ENCODE peak calls at places on chromosomes 12 and 14, in four cellular contexts. E is hepatocyte, L is GM23248, V is tibial artery. M is an unnamed sample.

GRCh38 chr12:111638576-111638975 is 39.5 kb upstream of the ATXN2 start:
- DNase-seq in V (no peak), L (no peak), E (no peak), M (no peak)

GRCh38 chr14:51603495-51603894 is 48.2 kb upstream of the FRMD6 start:
- DNase-seq in V (no peak), E (peak; percentile 13), L (peak; percentile 71), M (no peak)

GRCh38 chr14:65255583-65256443 is 153.5 kb upstream of the MAX start:
- DNase-seq in L (no peak), E (peak; percentile 90), V (no peak), M (peak; percentile 68)

GRCh38 chr12:109893250-109893995 is 6.7 kb upstream of the TCHP start:
- DNase-seq in V (no peak), L (no peak), E (no peak), M (no peak)

GRCh38 chr14:97177635-97178034 is 380.5 kb downstream of the VRK1 start:
- DNase-seq in V (no peak), L (peak; percentile 2), E (no peak), M (no peak)

GRCh38 chr12:98418357-98419075 is 96.9 kb upstream of the TMPO start:
- DNase-seq in V (peak; percentile 96), L (peak; percentile 99), E (peak; percentile 85), M (peak; percentile 82)

GRCh38 chr14:57390806-57391562 is 598 bp downstream of the NAA30 start:
- DNase-seq in V (peak; percentile 77), E (peak; percentile 57), L (peak; percentile 71), M (no peak)

GRCh38 chr14:78143489-78144145 is 26.6 kb upstream of the NRXN3 start:
- DNase-seq in E (no peak), V (no peak), L (peak; percentile 45), M (peak; percentile 56)

GRCh38 chr12:47277972-47278448 is 198.3 kb upstream of the AMIGO2 start:
- DNase-seq in E (peak; percentile 49), V (no peak), L (peak; percentile 99), M (peak; percentile 91)

GRCh38 chr14:81366259-81366658 is 33.9 kb downstream of the STON2 start:
- DNase-seq in L (peak; percentile 1), V (no peak), E (peak; percentile 32), M (peak; percentile 36)

GRCh38 chr14:100554696-100555320 is 32.4 kb downstream of the BEGAIN start:
- DNase-seq in V (no peak), E (no peak), L (no peak), M (no peak)

GRCh38 chr14:72781476-72782181 is 112.3 kb downstream of the DPF3 start:
- DNase-seq in E (peak; percentile 24), V (no peak), L (peak; percentile 83), M (no peak)

GRCh38 chr12:89552376-89552775 is 26.5 kb upstream of the POC1B start:
- DNase-seq in V (no peak), E (no peak), L (peak; percentile 36), M (no peak)

GRCh38 chr14:74636424-74637183 is 24.6 kb upstream of the LTBP2 start:
- DNase-seq in L (peak; percentile 48), E (no peak), V (no peak), M (no peak)

GRCh38 chr12:3470296-3470695 is 20.7 kb upstream of the PRMT8 start:
- DNase-seq in V (no peak), L (no peak), E (no peak), M (no peak)

GRCh38 chr14:73786942-73787759 is 64.5 kb upstream of the PTGR2 start:
- DNase-seq in V (peak; percentile 85), E (peak; percentile 79), L (peak; percentile 76), M (no peak)

GRCh38 chr12:110234197-110235154 is 46.6 kb upstream of the ATP2A2 start:
- DNase-seq in V (no peak), L (peak; percentile 53), E (no peak), M (no peak)

GRCh38 chr14:34539407-34540180 is at the start of gene EAPP:
- DNase-seq in E (peak; percentile 99), V (peak; percentile 99), L (peak; percentile 99), M (peak; percentile 91)

GRCh38 chr12:49706351-49707126 is 666 bp downstream of the FMNL3 start:
- DNase-seq in L (peak; percentile 65), V (peak; percentile 79), E (peak; percentile 42), M (no peak)

GRCh38 chr12:69821032-69821431 is 4.0 kb upstream of the MYRFL start:
- DNase-seq in L (no peak), V (no peak), E (no peak), M (no peak)

GRCh38 chr14:32805979-32806378 is 132.7 kb upstream of the NPAS3 start:
- DNase-seq in V (no peak), E (no peak), L (no peak), M (no peak)

GRCh38 chr12:5535531-5535930 is 103.6 kb downstream of the NTF3 start:
- DNase-seq in L (peak; percentile 7), V (no peak), E (no peak), M (no peak)

GRCh38 chr12:6328945-6329692 is 12.8 kb downstream of the TNFRSF1A start:
- DNase-seq in L (no peak), V (no peak), E (no peak), M (no peak)

GRCh38 chr14:23727566-23728335 is 91.6 kb downstream of the DHRS2 start:
- DNase-seq in L (peak; percentile 75), E (peak; percentile 50), V (no peak), M (peak; percentile 24)

GRCh38 chr14:103725739-103726395 is 10.3 kb downstream of the ZFYVE21 start:
- DNase-seq in V (no peak), L (no peak), E (no peak), M (no peak)

GRCh38 chr12:119208626-119209061 is 29.9 kb downstream of the HSPB8 start:
- DNase-seq in V (peak; percentile 86), E (peak; percentile 84), L (peak; percentile 83), M (peak; percentile 73)

GRCh38 chr14:56117765-56118610 is at the start of gene PELI2:
- DNase-seq in L (peak; percentile 86), E (peak; percentile 88), V (peak; percentile 89), M (no peak)

GRCh38 chr12:124730455-124730932 is 133.2 kb downstream of the SCARB1 start:
- DNase-seq in L (peak; percentile 42), V (no peak), E (peak; percentile 45), M (no peak)

GRCh38 chr12:93957870-93958269 is 190.5 kb upstream of the PLXNC1 start:
- DNase-seq in E (no peak), L (peak; percentile 78), V (no peak), M (no peak)

GRCh38 chr12:106064622-106065021 is 74.1 kb downstream of the NUAK1 start:
- DNase-seq in V (no peak), L (no peak), E (no peak), M (no peak)
- H3K27ac ChIP-seq in V (no peak overlapping the region), L (no peak overlapping the region), E (no peak overlapping the region), M (no peak overlapping the region)

GRCh38 chr12:96198970-96199369 is 4.8 kb downstream of the ELK3 start:
- DNase-seq in L (peak; percentile 96), E (no peak), V (no peak), M (peak; percentile 85)

GRCh38 chr12:96196781-96197180 is 2.6 kb downstream of the ELK3 start:
- DNase-seq in E (no peak), L (peak; percentile 62), V (no peak), M (no peak)

GRCh38 chr12:96195845-96196451 is 1.8 kb downstream of the ELK3 start:
- DNase-seq in V (no peak), L (peak; percentile 81), E (peak; percentile 63), M (no peak)

GRCh38 chr12:96199465-96199864 is 5.3 kb downstream of the ELK3 start:
- DNase-seq in L (no peak), E (no peak), V (no peak), M (no peak)

GRCh38 chr12:96197503-96198272 is 3.5 kb downstream of the ELK3 start:
- DNase-seq in E (no peak), L (peak; percentile 96), V (no peak), M (peak; percentile 96)
- H3K27ac ChIP-seq in E (peak overlapping the region; percentile 92), L (peak overlapping the region; percentile 96), V (peak overlapping the region; percentile 65), M (peak overlapping the region; percentile 99)

DNA sequence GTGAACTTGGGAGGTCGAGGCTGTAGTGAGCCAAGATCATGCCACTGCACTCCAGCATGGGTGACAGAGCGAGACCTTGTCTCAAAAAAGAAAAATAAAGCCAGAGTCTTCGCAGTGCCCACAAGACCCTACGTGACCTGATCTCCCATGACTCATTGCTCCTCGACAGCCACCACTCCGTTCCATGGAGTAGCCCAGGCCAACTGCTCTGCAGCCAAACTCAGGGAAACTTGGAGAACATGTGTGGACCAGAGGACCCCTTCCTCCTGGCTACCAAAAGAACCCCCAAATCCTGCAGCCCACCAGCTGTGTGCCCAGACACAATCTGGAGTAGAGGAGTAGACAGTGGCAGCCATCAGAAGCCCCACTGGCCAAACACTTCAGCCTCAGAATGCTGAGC is 32.1 kb upstream of the PPP2R5C start:
- DNase-seq in V (no peak), L (no peak), E (no peak), M (no peak)
- H3K27ac ChIP-seq in V (no peak overlapping the region), L (no peak overlapping the region), E (no peak overlapping the region), M (no peak overlapping the region)

GRCh38 chr12:16608346-16608745 is 2.4 kb upstream of the LMO3 start:
- DNase-seq in V (no peak), L (no peak), E (no peak), M (no peak)
- H3K27ac ChIP-seq in V (peak overlapping the region; percentile 65), L (no peak overlapping the region), E (no peak overlapping the region), M (no peak overlapping the region)

DNA sequence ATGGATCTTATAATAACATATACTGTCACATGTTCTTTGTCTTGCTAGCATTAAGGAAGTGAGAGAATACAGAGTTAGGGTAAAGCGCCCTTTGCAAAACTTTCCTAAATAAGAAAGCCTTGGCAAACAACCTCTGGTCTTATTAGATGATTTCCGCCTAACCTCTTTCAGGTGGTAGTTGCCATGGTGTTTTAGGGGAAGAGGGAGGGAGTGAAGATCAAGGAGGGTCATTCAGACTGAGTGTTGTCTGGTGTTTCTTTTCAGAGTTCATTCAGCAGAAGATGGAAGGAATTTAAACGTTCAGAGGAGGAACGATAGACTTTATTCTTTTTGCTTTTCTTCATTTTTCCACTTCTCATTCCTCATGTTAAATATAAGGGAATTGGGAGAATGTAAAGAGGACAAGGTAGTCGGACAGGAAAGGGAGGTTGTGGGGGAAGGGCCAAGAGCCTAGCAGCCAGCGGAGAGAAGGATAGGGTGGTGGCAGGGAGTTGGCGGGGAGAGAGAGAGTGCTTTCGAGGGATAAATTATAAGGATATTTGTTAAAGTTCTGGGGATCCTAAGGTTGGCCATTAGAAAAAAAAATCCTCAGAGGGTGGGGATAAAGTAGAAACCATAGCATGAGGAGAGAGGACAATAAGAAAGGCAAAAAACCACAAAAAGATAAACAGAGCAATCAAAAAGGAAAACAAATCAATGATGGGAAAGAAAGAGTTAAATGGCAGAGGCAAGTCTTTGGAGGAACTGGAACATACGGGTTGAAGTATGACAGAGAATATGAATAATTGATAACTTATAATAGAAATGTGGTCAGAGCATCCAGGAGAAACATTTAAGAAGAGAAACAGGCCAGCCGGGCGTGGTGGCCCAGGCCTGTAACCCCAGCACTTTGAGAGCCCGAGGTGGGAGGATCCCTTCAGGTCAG is 17.5 kb upstream of the SALL2 start:
- DNase-seq in L (no peak), E (no peak), V (no peak), M (no peak)
- H3K27ac ChIP-seq in L (no peak overlapping the region), E (no peak overlapping the region), V (no peak overlapping the region), M (no peak overlapping the region)

GRCh38 chr12:53862206-53862605 is 76.4 kb upstream of the HOXC13 start:
- DNase-seq in E (no peak), L (no peak), V (no peak), M (no peak)
- H3K27ac ChIP-seq in E (no peak overlapping the region), L (no peak overlapping the region), V (no peak overlapping the region), M (peak overlapping the region; percentile 64)

GRCh38 chr14:99296517-99296916 is 24.5 kb upstream of the BCL11B start:
- DNase-seq in V (no peak), E (no peak), L (no peak), M (no peak)

GRCh38 chr14:99304208-99304607 is 32.2 kb upstream of the BCL11B start:
- DNase-seq in V (no peak), L (no peak), E (no peak), M (no peak)

GRCh38 chr14:99300190-99300589 is 28.2 kb upstream of the BCL11B start:
- DNase-seq in V (no peak), L (no peak), E (no peak), M (no peak)
- H3K27ac ChIP-seq in V (no peak overlapping the region), L (no peak overlapping the region), E (no peak overlapping the region), M (no peak overlapping the region)

M was measured in epithelial cell of prostate.